ENCODE peak calls at places on chromosomes 11 and 22, in four cellular contexts. B is IMR-90, F is mesendoderm, L is neuronal stem cell. V is an unnamed sample.

GRCh38 chr11:13834463-13834862 is 128.1 kb upstream of the SPON1 start:
- DNase-seq in L (peak), F (peak), B (no peak), V (peak)

GRCh38 chr11:10761085-10761698 is 10.1 kb downstream of the CTR9 start:
- DNase-seq in L (no peak), B (no peak), F (no peak), V (no peak)

GRCh38 chr22:26409705-26410376 is 19.2 kb upstream of the ASPHD2 start:
- DNase-seq in B (no peak), L (no peak), F (no peak), V (no peak)

GRCh38 chr11:81026008-81026407 is 1585.2 kb upstream of the TENM4 start:
- DNase-seq in F (peak), B (no peak), L (no peak), V (no peak)

GRCh38 chr11:66743271-66743968 is 14.4 kb upstream of the SPTBN2 start:
- DNase-seq in F (no peak), B (no peak), L (no peak), V (no peak)

GRCh38 chr11:120383518-120384155 is 47.4 kb downstream of the ARHGEF12 start:
- DNase-seq in B (no peak), L (no peak), F (no peak), V (no peak)

GRCh38 chr11:26830757-26831156 is 108.9 kb upstream of the SLC5A12 start:
- DNase-seq in F (no peak), B (no peak), L (no peak), V (no peak)

GRCh38 chr11:26790738-26791137 is 68.9 kb upstream of the SLC5A12 start:
- DNase-seq in L (no peak), B (no peak), F (no peak), V (no peak)

GRCh38 chr11:44127130-44127529 is 31.7 kb downstream of the EXT2 start:
- DNase-seq in B (no peak), L (no peak), F (no peak), V (no peak)

GRCh38 chr11:81907996-81908395 is 825.7 kb downstream of the FAM181B start:
- DNase-seq in L (no peak), F (no peak), B (no peak), V (no peak)

GRCh38 chr11:116868066-116868465 is 30.6 kb upstream of the APOA1 start:
- DNase-seq in L (no peak), F (no peak), B (no peak), V (no peak)

DNA sequence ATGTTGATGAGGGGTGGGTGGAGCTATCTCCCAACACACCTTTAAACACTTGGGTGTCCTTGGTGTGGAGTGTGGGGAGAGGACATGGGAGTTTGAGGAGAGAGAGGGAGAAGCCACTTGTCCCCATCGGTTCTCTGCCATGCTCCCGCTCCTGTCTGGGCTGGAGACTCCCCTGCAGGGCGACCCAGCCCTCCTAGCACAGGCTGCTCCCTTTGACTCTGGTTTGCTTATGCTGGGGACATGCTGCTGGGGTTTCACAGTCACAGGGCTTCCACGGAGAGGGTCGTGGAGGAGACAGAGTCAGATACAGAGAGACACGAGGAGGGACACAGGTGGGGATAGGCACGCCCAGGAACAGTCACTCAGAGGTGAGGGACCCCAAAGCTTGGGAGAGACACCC is 1.6 kb downstream of the SCUBE1 start:
- DNase-seq in B (no peak), F (no peak), L (no peak), V (no peak)
- H4K8ac ChIP-seq in B (no peak), F (no peak), L (no peak), V (no peak)

DNA sequence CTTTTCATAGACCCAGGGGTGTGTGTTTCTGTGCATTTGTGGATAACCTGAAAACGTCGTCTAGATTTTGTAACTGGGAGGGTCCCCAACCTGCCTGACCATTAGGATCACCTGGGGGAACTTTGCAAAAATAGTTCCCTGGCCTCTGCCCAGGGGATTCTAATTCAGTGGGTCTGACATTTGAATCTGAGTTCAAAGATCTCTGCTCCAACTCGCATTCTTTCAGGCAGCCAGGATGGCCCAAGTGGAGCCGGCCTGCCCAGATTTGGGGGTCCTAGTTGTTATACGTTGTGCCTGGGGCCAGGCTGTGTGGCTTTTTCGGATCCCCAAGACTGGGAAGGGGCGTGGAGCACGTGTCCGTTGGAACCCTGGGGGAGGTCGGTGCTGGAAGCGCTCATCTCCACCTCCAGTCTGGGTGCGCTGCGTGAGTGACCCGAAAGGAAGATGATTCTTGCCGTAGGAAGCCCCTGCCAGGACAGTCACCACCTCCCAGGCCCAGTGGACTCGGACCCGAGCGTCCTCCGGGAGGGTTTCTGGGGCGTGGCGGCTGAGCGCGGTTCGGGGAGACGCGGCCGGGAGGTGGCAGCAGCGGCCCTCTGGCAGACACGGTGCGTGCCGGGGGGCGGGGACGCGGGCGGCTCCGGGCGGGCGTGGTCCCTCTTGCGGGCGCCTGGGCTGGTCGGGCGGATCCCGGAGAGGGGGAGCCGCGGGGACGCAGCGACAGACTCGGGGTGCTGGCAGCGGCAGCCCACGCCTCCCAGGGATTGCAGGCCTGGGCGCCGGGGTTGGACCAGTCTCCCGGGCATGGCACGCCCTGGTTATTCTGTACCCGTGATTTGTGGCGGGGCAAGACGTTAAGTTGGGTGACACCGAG is 29.2 kb upstream of the PLET1 start:
- DNase-seq in B (peak), L (peak), F (peak), V (peak)
- H4K8ac ChIP-seq in B (peak), L (no peak), F (no peak), V (no peak)

GRCh38 chr11:1470681-1471611 is 15.6 kb downstream of the MOB2 start:
- DNase-seq in L (no peak), F (no peak), B (no peak), V (no peak)
- H4K8ac ChIP-seq in L (no peak), F (no peak), B (no peak), V (no peak)

DNA sequence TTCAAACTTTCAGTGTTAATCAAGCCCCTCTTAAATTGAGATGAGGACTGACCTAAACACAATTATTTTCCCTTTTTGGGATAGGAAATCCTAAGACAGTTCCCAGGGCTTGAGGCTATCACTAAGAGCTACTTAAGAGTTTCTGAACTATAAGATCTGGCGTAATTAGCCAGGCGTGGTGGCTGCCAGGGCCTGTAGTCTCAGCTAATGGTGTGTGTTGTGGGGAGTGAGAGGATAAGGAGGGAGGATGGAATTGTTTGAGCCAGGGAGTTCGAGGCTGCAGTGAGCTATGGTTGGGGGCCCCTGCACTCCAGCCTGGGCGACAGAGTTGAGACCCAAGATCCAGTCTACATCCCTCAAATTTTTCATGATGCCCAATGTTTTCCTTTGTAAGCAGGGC is 23.5 kb upstream of the EXPH5 start:
- DNase-seq in B (no peak), L (no peak), F (peak), V (no peak)
- H4K8ac ChIP-seq in B (no peak), L (no peak), F (no peak), V (no peak)